ENCODE peak calls at places on chromosomes 13 and 19, in five cellular contexts. V is endodermal cell, C is adipocyte, R is HL-60, L is mucosa of descending colon. Z is an unnamed sample.

GRCh38 chr13:33017410-33017929 is 1.2 kb downstream of the KL start:
- DNase-seq in V (peak), C (no peak), R (peak), L (no peak), Z (no peak)

GRCh38 chr19:10295847-10296591 is 6.3 kb downstream of the ICAM5 start:
- DNase-seq in V (peak), C (no peak), R (no peak), L (no peak), Z (no peak)

GRCh38 chr13:94595943-94596574 is at the start of gene TGDS:
- DNase-seq in V (peak), C (peak), R (peak), L (peak), Z (peak)

GRCh38 chr19:54254195-54254906 is 2.7 kb downstream of the LILRB5 start:
- DNase-seq in V (peak), C (no peak), R (no peak), L (no peak), Z (no peak)

GRCh38 chr19:27974082-27974513 is 1238.9 kb downstream of the UQCRFS1 start:
- DNase-seq in V (peak), C (peak), R (peak), L (no peak), Z (peak)

GRCh38 chr19:44644391-44645016 is 794 bp downstream of the PVR start:
- DNase-seq in V (peak), C (peak), R (no peak), L (no peak), Z (no peak)

GRCh38 chr19:50490991-50491472 is 14.4 kb upstream of the GARIN5A start:
- DNase-seq in V (no peak), C (no peak), R (no peak), L (no peak), Z (no peak)

GRCh38 chr19:1047696-1048147 is 7.8 kb downstream of the ABCA7 start:
- DNase-seq in V (peak), C (no peak), R (no peak), L (peak), Z (no peak)

GRCh38 chr13:26629260-26629659 is 71.8 kb downstream of the WASF3 start:
- DNase-seq in V (peak), C (no peak), R (no peak), L (no peak), Z (no peak)

GRCh38 chr19:33052352-33052972 is 12.2 kb downstream of the RHPN2 start:
- DNase-seq in V (no peak), C (peak), R (no peak), L (no peak), Z (no peak)

GRCh38 chr19:4077800-4078683 is 11.3 kb upstream of the ZBTB7A start:
- DNase-seq in V (peak), C (peak), R (peak), L (peak), Z (no peak)
- H3K4me3 ChIP-seq in V (no peak), C (peak), R (peak), L (no peak), Z (peak)

GRCh38 chr19:19169236-19170052 is 619 bp downstream of the MEF2B start:
- DNase-seq in V (no peak), C (no peak), R (no peak), L (no peak), Z (no peak)
- H3K4me3 ChIP-seq in V (no peak), C (peak), R (no peak), L (no peak), Z (no peak)

GRCh38 chr13:44566601-44567000 is 9.5 kb downstream of the TSC22D1 start:
- DNase-seq in V (no peak), C (no peak), R (no peak), L (no peak), Z (no peak)
- H3K4me3 ChIP-seq in V (peak), C (no peak), R (no peak), L (no peak), Z (no peak)

DNA sequence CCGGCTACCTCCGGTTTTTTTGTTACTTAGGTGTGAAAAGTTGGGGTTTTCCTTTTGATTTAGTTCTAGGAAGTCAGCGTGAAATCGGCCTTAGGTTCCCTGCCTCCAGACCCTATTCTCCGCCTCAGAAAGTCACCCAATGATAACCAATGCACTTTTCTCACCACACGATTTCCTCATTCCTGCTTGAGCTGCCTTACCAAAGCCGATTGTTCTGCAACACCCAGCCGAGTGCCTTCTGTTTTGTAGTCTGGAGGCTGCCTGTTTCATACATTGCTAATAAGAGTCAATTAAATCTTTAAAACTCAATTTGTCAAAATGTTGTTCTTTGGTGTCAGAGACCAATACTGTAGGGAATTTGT is 39.7 kb downstream of the GJA3 start:
- DNase-seq in V (peak), C (no peak), R (peak), L (no peak), Z (no peak)
- H3K4me3 ChIP-seq in V (no peak), C (peak), R (peak), L (no peak), Z (no peak)

GRCh38 chr13:65454403-65454802 is 1775.7 kb downstream of the PCDH9 start:
- DNase-seq in V (no peak), C (no peak), R (no peak), L (no peak), Z (no peak)

GRCh38 chr13:65456150-65456912 is 1773.8 kb downstream of the PCDH9 start:
- DNase-seq in V (no peak), C (no peak), R (no peak), L (no peak), Z (no peak)

GRCh38 chr13:65453982-65454381 is 1776.2 kb downstream of the PCDH9 start:
- DNase-seq in V (no peak), C (no peak), R (no peak), L (no peak), Z (no peak)
- H3K4me3 ChIP-seq in V (no peak), C (no peak), R (no peak), L (no peak), Z (no peak)

DNA sequence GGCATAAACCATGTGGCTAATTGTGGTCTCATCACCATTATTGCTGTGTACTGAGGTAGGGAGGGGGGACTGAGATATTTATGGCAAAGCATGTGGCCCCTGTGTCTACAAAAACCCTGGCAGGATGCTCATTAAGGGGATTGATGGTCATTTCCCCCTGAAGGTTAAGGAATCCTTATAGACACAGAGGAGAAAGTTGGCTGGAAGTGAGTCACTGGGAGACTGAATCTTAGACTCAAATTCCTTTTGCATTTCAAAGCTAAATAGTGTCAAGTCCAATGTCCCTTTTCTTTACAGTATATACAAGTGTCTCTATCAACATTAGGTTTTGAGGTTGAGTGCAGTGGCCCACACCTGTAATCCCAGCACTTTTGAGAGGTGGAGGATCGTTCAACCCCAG is 9.9 kb upstream of the DACT3 start:
- DNase-seq in V (no peak), C (peak), R (no peak), L (no peak), Z (no peak)
- H3K4me3 ChIP-seq in V (no peak), C (no peak), R (no peak), L (no peak), Z (no peak)

GRCh38 chr19:41545547-41545946 is 30.4 kb upstream of the CEACAM21 start:
- DNase-seq in V (no peak), C (no peak), R (peak), L (no peak), Z (no peak)
- H3K4me3 ChIP-seq in V (no peak), C (no peak), R (no peak), L (no peak), Z (no peak)

DNA sequence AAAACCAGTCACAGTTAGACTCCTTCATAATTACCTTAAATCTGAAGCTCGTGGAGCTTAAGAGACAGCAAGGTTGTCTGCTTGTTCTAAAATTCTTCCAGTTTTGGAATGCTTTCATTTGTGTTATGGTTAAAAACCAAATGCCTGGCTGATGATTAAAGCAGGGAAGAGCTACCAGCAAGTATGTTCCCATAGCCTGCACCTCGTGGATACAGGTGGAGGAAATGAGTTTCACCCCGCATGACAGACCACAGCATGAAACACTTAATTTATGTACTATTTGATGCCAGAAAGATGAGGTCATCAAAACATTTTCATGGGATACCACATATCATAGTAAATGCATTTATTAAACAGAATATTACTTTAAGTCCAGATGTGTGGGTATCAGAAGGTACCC is 416 bp upstream of the DOCK9 start:
- DNase-seq in V (no peak), C (peak), R (no peak), L (no peak), Z (no peak)
- H3K4me3 ChIP-seq in V (no peak), C (peak), R (no peak), L (no peak), Z (peak)

GRCh38 chr13:99228737-99229691 is 28.4 kb downstream of the UBAC2 start:
- DNase-seq in V (no peak), C (peak), R (peak), L (no peak), Z (no peak)

GRCh38 chr13:99230991-99231390 is 27.2 kb downstream of the GPR18 start:
- DNase-seq in V (no peak), C (no peak), R (no peak), L (no peak), Z (no peak)

GRCh38 chr13:99227331-99227900 is 26.8 kb downstream of the UBAC2 start:
- DNase-seq in V (no peak), C (no peak), R (no peak), L (no peak), Z (no peak)

GRCh38 chr13:99226493-99226892 is 25.8 kb downstream of the UBAC2 start:
- DNase-seq in V (no peak), C (no peak), R (no peak), L (no peak), Z (no peak)

GRCh38 chr13:99227909-99228688 is 27.4 kb downstream of the UBAC2 start:
- DNase-seq in V (no peak), C (no peak), R (peak), L (no peak), Z (no peak)
- H3K4me3 ChIP-seq in V (no peak), C (no peak), R (no peak), L (no peak), Z (no peak)

GRCh38 chr19:11942008-11942842 is 17.3 kb downstream of the ZNF700 start:
- DNase-seq in V (no peak), C (no peak), R (no peak), L (no peak), Z (no peak)
- H3K4me3 ChIP-seq in V (peak), C (peak), R (no peak), L (no peak), Z (no peak)